ENCODE peak calls at places on chromosomes 2 and 18, in ten cellular contexts. Q, C, Z, D, L, J, K, B, V and U are unnamed samples.

GRCh38 chr2:31080361-31080760 is 57.9 kb downstream of the GALNT14 start:
- DNase-seq in Q (no peak), C (no peak), Z (no peak), D (no peak), L (no peak), J (no peak), K (no peak), B (no peak), V (no peak), U (no peak)

GRCh38 chr2:227238242-227239237 is 74.1 kb downstream of the COL4A3 start:
- DNase-seq in Q (peak), C (peak), Z (peak), D (peak), L (peak), J (peak), K (no peak), B (peak), V (peak), U (no peak)

GRCh38 chr18:47908523-47909039 is 21.9 kb downstream of the SMAD2 start:
- DNase-seq in Q (no peak), C (no peak), Z (no peak), D (no peak), L (no peak), J (no peak), K (no peak), B (no peak), V (no peak), U (no peak)

GRCh38 chr18:24112874-24113615 is 25.8 kb upstream of the CABYR start:
- DNase-seq in Q (no peak), C (peak), Z (no peak), D (no peak), L (peak), J (no peak), K (no peak), B (no peak), V (no peak), U (peak)

GRCh38 chr18:10490401-10491289 is 35.2 kb upstream of the NAPG start:
- DNase-seq in Q (no peak), C (peak), Z (no peak), D (no peak), L (no peak), J (peak), K (no peak), B (peak), V (peak), U (no peak)

GRCh38 chr2:170737821-170738220 is 22.7 kb downstream of the SP5 start:
- DNase-seq in Q (no peak), C (no peak), Z (no peak), D (no peak), L (peak), J (no peak), K (no peak), B (no peak), V (no peak), U (no peak)

GRCh38 chr18:24499814-24500601 is 39.6 kb downstream of the HRH4 start:
- DNase-seq in Q (no peak), C (no peak), Z (no peak), D (no peak), L (peak), J (no peak), K (no peak), B (no peak), V (no peak), U (no peak)

GRCh38 chr2:16546128-16546754 is 119.4 kb downstream of the CYRIA start:
- DNase-seq in Q (no peak), C (no peak), Z (no peak), D (no peak), L (peak), J (no peak), K (no peak), B (peak), V (no peak), U (no peak)

GRCh38 chr2:85326406-85326945 is 1.3 kb downstream of the TGOLN2 start:
- DNase-seq in Q (no peak), C (no peak), Z (no peak), D (no peak), L (peak), J (peak), K (no peak), B (peak), V (peak), U (no peak)

GRCh38 chr18:22465859-22466602 is 48.3 kb upstream of the CTAGE1 start:
- DNase-seq in Q (peak), C (peak), Z (peak), D (no peak), L (peak), J (no peak), K (no peak), B (peak), V (no peak), U (no peak)

GRCh38 chr2:29390131-29390530 is 274.9 kb downstream of the CLIP4 start:
- DNase-seq in Q (no peak), C (no peak), Z (no peak), D (no peak), L (no peak), J (no peak), K (no peak), B (no peak), V (no peak), U (no peak)

GRCh38 chr2:28088970-28089369 is 198.4 kb downstream of the BABAM2 start:
- DNase-seq in Q (no peak), C (peak), Z (no peak), D (no peak), L (peak), J (no peak), K (no peak), B (no peak), V (no peak), U (no peak)

GRCh38 chr2:192026064-192026715 is 168.5 kb downstream of the TMEFF2 start:
- DNase-seq in Q (no peak), C (no peak), Z (no peak), D (no peak), L (peak), J (no peak), K (no peak), B (no peak), V (no peak), U (no peak)

GRCh38 chr2:238696786-238697185 is 151.1 kb upstream of the TWIST2 start:
- DNase-seq in Q (no peak), C (no peak), Z (no peak), D (no peak), L (no peak), J (no peak), K (no peak), B (peak), V (no peak), U (no peak)

GRCh38 chr2:12167525-12168317 is 421.3 kb downstream of the LPIN1 start:
- DNase-seq in Q (no peak), C (no peak), Z (no peak), D (no peak), L (no peak), J (peak), K (no peak), B (peak), V (no peak), U (no peak)

GRCh38 chr2:8580316-8581047 is 101.4 kb upstream of the ID2 start:
- DNase-seq in Q (no peak), C (no peak), Z (no peak), D (peak), L (no peak), J (no peak), K (no peak), B (no peak), V (peak), U (peak)

GRCh38 chr2:10378189-10378588 is 69.9 kb downstream of the ODC1 start:
- DNase-seq in Q (no peak), C (no peak), Z (no peak), D (no peak), L (no peak), J (peak), K (no peak), B (peak), V (peak), U (no peak)

GRCh38 chr18:45340884-45341283 is 274.4 kb upstream of the SLC14A2 start:
- DNase-seq in Q (no peak), C (no peak), Z (no peak), D (no peak), L (no peak), J (no peak), K (no peak), B (no peak), V (no peak), U (no peak)

GRCh38 chr2:119546446-119546765 is 2.2 kb downstream of the CFAP221 start:
- DNase-seq in Q (no peak), C (no peak), Z (no peak), D (no peak), L (no peak), J (no peak), K (no peak), B (no peak), V (no peak), U (no peak)

GRCh38 chr2:117820444-117820843 is 6.0 kb downstream of the DDX18 start:
- DNase-seq in Q (no peak), C (no peak), Z (no peak), D (no peak), L (no peak), J (no peak), K (no peak), B (no peak), V (no peak), U (no peak)

GRCh38 chr2:128304715-128305554 is 13.7 kb downstream of the HS6ST1 start:
- DNase-seq in Q (peak), C (no peak), Z (peak), D (peak), L (peak), J (peak), K (no peak), B (no peak), V (peak), U (peak)

GRCh38 chr18:40566510-40566844 is 1388.6 kb upstream of the PIK3C3 start:
- DNase-seq in Q (no peak), C (no peak), Z (no peak), D (no peak), L (no peak), J (no peak), K (no peak), B (no peak), V (no peak), U (no peak)

GRCh38 chr18:21853020-21853419 is 112.4 kb downstream of the MIB1 start:
- DNase-seq in Q (no peak), C (no peak), Z (no peak), D (no peak), L (peak), J (no peak), K (no peak), B (no peak), V (no peak), U (no peak)

GRCh38 chr2:75627902-75628504 is 18.6 kb upstream of the MRPL19 start:
- DNase-seq in Q (peak), C (peak), Z (peak), D (no peak), L (peak), J (peak), K (no peak), B (peak), V (peak), U (peak)

DNA sequence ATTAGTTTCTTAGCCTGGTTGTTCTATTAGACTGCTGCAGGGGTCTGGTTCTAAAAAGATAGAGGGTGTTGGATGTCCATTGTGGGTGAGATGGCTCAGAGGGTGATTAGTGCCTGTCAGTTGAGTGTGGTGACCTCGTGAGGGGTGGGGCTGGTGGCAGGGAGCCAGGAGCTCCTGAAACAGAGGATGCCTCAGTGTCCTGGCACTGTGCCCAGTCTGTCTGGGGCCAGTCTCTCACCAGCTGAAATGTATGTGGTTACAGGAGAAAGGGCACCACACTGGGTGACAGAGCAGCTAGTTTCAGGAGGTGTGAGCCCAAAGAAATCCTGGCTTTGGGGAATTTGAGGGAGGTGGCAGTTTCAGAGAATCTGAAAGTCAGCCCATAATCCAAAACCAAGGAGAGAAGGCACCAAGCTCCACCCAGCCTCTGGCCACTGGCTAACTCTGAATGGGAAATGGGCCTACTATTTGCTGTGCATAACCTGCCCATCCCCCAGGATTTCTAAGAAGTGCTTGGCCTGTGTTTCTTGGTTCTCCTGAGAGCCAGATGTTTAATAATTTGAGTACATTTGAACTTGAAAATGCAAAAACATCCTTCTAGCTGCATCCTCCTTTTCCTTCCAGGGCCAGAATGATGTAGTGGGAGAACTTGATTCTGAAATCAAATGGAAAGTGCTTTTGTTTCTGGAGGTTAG is 92.1 kb downstream of the B3GNT2 start:
- DNase-seq in Q (peak), C (no peak), Z (peak), D (peak), L (no peak), J (peak), K (no peak), B (peak), V (no peak), U (peak)
- TF ChIP-seq POLR2A in Q (no peak), C (no peak), Z (no peak), D (no peak), L (no peak), J (no peak), K (no peak), B (no peak), V (no peak), U (no peak)

GRCh38 chr18:12121175-12122095 is 27.8 kb downstream of the ANKRD62 start:
- DNase-seq in Q (no peak), C (no peak), Z (no peak), D (no peak), L (peak), J (no peak), K (no peak), B (peak), V (no peak), U (no peak)
- TF ChIP-seq CTCF in Q (no peak), C (peak), Z (no peak), D (no peak), L (peak), J (no peak), K (no peak), B (peak), V (no peak), U (peak)

GRCh38 chr2:70888389-70888924 is 47.2 kb upstream of the ATP6V1B1 start:
- DNase-seq in Q (no peak), C (no peak), Z (no peak), D (no peak), L (no peak), J (no peak), K (no peak), B (no peak), V (no peak), U (no peak)

GRCh38 chr2:70886541-70886987 is 49.1 kb upstream of the ATP6V1B1 start:
- DNase-seq in Q (no peak), C (no peak), Z (no peak), D (peak), L (no peak), J (no peak), K (no peak), B (no peak), V (no peak), U (no peak)

GRCh38 chr2:70888925-70889715 is 46.6 kb upstream of the ATP6V1B1 start:
- DNase-seq in Q (no peak), C (no peak), Z (no peak), D (peak), L (no peak), J (no peak), K (no peak), B (no peak), V (no peak), U (no peak)

GRCh38 chr2:70887208-70887549 is 48.5 kb upstream of the ATP6V1B1 start:
- DNase-seq in Q (no peak), C (no peak), Z (no peak), D (no peak), L (no peak), J (no peak), K (no peak), B (no peak), V (no peak), U (no peak)

DNA sequence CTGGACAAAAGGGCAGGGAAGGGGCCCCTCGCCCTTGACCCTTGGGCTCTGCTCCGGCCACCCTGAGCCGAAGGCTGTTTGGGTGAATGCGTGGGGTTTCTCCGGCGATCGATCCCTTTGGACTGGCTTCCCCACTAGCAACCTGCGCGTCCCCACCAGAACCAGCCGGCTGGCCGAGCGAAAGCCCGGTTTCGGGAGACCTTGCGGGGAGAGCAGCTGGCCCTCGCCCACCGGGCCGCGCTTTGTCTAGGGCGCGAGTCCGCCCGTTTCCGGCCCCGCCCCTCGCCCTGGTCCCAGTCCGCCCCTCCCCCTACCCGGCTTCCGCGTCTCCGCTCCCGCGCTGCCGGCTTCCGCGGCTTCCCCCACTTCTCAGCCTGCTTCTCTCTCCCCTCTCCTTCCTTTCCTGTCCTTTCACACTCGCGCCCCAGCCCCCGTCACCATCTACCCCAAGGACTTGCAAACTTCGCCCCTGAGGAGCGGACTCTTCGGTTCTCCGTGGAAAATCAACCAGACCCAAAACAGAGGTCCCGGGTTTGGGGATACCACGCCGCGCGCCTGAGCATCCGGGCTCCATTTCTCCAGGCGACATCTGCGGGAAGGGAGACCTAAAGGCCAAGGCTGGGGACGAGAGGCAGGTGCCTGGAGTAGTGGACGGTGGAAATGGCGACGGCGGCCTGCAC is 48.0 kb upstream of the ATP6V1B1 start:
- DNase-seq in Q (no peak), C (peak), Z (no peak), D (peak), L (no peak), J (peak), K (no peak), B (peak), V (no peak), U (peak)
- TF ChIP-seq POLR2A in Q (no peak), C (peak), Z (no peak), D (no peak), L (no peak), J (no peak), K (no peak), B (no peak), V (no peak), U (no peak)

DNA sequence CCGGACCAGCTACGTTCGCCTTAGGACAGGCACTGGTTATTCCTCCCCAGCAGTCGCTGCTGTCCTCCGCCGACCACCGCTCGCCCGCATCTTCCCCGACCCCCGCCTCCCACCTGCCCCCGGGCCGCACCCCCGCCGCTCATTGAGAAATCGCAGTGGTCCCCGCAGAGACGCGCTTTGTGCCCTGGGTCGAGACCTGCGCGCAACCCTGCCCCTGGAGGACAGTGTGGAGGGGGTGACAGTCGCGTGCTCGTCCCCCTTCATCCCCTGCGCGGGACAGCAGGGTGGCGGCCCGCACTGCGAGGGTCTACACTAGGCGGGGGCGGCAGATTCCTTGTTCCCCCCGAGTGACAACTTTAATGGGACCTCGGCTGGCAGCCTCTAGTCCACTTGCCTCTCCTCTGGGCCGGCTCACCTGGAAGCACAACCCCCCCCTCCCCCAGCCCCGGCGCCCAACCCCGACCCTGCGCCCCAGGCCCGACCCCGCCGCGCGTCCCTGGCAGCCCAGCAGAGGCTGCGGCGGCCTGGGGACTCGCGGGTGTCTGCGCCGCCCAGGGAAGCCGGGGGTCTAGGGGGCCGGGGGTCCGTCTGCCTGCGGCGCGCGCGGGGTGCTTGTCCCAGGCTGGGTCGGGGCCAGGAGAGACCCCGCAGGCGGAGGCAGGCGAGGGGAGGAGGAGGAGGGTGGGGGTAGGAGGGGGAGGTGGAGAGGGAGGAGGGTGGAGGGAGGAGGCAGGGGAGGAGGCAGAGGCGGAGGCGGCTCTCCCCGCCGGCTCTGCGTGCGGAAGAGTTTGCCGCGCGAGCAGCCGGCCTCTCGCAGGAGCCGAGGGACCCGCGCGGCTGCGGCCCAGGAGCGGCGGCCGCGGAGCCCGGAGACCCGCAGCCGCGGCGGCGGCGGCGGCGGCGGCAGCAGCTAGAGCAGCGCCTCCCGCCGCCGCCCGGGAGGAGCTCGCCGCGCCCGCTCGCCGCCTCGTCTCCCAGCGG is at the start of gene NPAS2:
- DNase-seq in Q (peak), C (peak), Z (peak), D (peak), L (peak), J (peak), K (no peak), B (peak), V (no peak), U (peak)
- TF ChIP-seq CTCF in Q (no peak), C (no peak), Z (no peak), D (no peak), L (no peak), J (no peak), K (no peak), B (no peak), V (no peak), U (no peak)

GRCh38 chr2:241080405-241081189 is 21.5 kb downstream of the MTERF4 start:
- DNase-seq in Q (no peak), C (no peak), Z (no peak), D (peak), L (no peak), J (no peak), K (no peak), B (no peak), V (no peak), U (no peak)
- TF ChIP-seq POLR2A in Q (no peak), C (no peak), Z (no peak), D (no peak), L (no peak), J (no peak), K (no peak), B (no peak), V (no peak), U (no peak)

GRCh38 chr18:65753520-65753919 is 2.7 kb downstream of the CDH7 start:
- DNase-seq in Q (no peak), C (no peak), Z (no peak), D (no peak), L (no peak), J (no peak), K (no peak), B (peak), V (no peak), U (no peak)
- TF ChIP-seq CTCF in Q (no peak), C (no peak), Z (no peak), D (no peak), L (no peak), J (no peak), K (no peak), B (peak), V (no peak), U (peak)

GRCh38 chr18:66271927-66272326 is 332.0 kb downstream of the CDH19 start:
- DNase-seq in Q (no peak), C (no peak), Z (no peak), D (no peak), L (no peak), J (no peak), K (no peak), B (no peak), V (no peak), U (no peak)
- TF ChIP-seq POLR2A in Q (no peak), C (no peak), Z (no peak), D (no peak), L (no peak), J (no peak), K (no peak), B (no peak), V (no peak), U (no peak)